ENCODE peak calls at places on chromosome 15, in seven cellular contexts. B is right atrium auricular region; F is kidney; S is AG04450; W is transverse colon; N is esophagus squamous epithelium; D is CD4-positive, alpha-beta T cell. I is an unnamed sample.

GRCh38 chr15:92449476-92449875 is 55.8 kb downstream of the ST8SIA2 start:
- DNase-seq in D (no peak), F (no peak), B (no peak), N (no peak), W (no peak), S (no peak), I (no peak)

GRCh38 chr15:68818088-68818670 is 2.5 kb downstream of the ANP32A start:
- DNase-seq in F (peak), D (peak), W (peak), B (no peak), N (no peak), S (no peak), I (peak)

GRCh38 chr15:34716111-34716510 is 38.7 kb downstream of the GJD2 start:
- DNase-seq in F (no peak), W (no peak), B (peak), N (no peak), D (no peak), S (no peak), I (no peak)

GRCh38 chr15:70200511-70200991 is 102.8 kb upstream of the TLE3 start:
- DNase-seq in W (no peak), S (no peak), F (no peak), N (no peak), D (no peak), B (no peak), I (no peak)

GRCh38 chr15:45637552-45638033 is 2.8 kb downstream of the SQOR start:
- DNase-seq in B (no peak), F (no peak), D (peak), W (peak), N (no peak), S (peak), I (no peak)

GRCh38 chr15:86624261-86625036 is 544.8 kb downstream of the AGBL1 start:
- DNase-seq in D (peak), N (peak), F (peak), B (peak), W (peak), S (no peak), I (no peak)

GRCh38 chr15:57865294-57865693 is 158.8 kb downstream of the POLR2M start:
- DNase-seq in D (no peak), B (no peak), F (no peak), S (no peak), N (no peak), W (no peak), I (no peak)

GRCh38 chr15:29813009-29813408 is 9.3 kb downstream of the TJP1 start:
- DNase-seq in W (no peak), D (no peak), N (no peak), B (no peak), F (no peak), S (no peak), I (no peak)

GRCh38 chr15:65470866-65471265 is 46.6 kb downstream of the DPP8 start:
- DNase-seq in N (no peak), B (no peak), D (no peak), W (no peak), F (no peak), S (no peak), I (no peak)

GRCh38 chr15:41429003-41429890 is 12.4 kb downstream of the RTF1 start:
- DNase-seq in D (no peak), S (no peak), F (no peak), N (no peak), W (peak), B (no peak), I (no peak)

GRCh38 chr15:42084465-42085235 is 9.7 kb downstream of the PLA2G4D start:
- DNase-seq in D (peak), F (peak), B (peak), S (peak), N (no peak), W (peak), I (peak)

GRCh38 chr15:47203993-47204392 is 513.3 kb upstream of the SEMA6D start:
- DNase-seq in D (no peak), B (no peak), S (no peak), N (no peak), W (no peak), F (no peak), I (no peak)

GRCh38 chr15:23073890-23074631 is 34.7 kb upstream of the TUBGCP5 start:
- DNase-seq in D (no peak), F (no peak), W (peak), N (no peak), B (no peak), S (no peak), I (no peak)

DNA sequence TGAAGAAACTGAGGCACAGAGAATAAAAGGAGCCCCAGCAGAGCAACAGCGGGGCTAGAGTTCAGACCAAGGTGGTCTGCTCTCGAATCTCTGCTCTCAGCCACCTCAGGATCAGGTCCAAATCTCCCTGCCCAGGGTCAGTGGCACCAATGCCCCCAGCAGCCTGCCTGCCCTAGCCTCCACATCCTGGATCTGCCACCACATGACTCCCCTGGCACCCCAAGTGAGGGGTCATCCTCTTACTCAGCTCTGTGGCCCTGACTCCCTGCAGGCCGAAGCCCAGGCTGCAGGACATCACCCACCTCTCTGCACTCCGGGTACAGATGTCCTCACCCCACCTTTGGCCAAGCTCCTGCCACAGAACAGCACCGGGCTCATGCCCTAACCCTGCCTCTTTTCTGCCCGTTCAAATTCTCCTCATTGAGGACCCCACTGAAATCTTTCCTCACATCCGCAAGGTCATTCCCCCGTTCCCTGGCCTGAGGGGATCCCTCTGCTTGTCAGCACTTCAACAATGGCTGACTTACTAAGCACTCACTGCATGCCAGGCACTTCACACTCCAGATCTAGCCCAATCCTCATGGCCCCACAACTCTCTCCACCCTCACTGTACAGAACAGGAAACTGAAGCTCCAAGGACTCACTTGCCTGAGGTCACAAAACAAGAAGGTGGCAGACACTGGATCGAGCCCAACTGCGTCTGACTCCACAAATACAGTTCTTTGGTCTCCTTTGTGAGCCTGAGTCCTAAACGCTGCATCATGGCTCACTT is 4.3 kb downstream of the PPIB start:
- DNase-seq in S (no peak), B (no peak), F (no peak), W (no peak), D (no peak), N (no peak), I (no peak)
- H3K27ac ChIP-seq in S (no peak), B (peak), F (no peak), W (no peak), D (no peak), N (no peak), I (no peak)

GRCh38 chr15:43463542-43463941 is 29.4 kb downstream of the TP53BP1 start:
- DNase-seq in N (no peak), D (no peak), W (no peak), F (no peak), S (no peak), B (no peak), I (no peak)

GRCh38 chr15:43469867-43470266 is 23.1 kb downstream of the TP53BP1 start:
- DNase-seq in N (no peak), D (no peak), B (no peak), W (no peak), F (no peak), S (no peak), I (no peak)

GRCh38 chr15:43465105-43465504 is 27.9 kb downstream of the TP53BP1 start:
- DNase-seq in S (peak), B (no peak), N (no peak), D (no peak), W (no peak), F (no peak), I (no peak)

DNA sequence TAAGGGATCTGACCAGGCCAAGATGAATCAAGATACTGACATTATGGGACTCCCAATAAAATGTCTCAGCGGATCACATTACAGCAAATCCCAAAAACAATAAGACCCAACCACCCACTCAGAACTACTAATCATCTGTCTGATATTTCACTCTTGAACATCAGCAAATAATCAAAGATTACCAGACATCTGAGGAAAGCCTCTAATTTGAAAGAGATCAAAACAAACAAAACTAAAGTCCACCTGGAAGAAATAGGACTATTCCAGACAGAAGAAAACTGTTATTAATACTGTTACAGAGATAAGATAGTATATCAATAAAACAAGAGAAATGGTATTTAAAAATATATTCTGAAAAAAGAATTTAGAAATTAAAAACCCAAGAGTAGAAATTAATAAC is 29.0 kb downstream of the TP53BP1 start:
- DNase-seq in S (no peak), B (no peak), D (no peak), N (no peak), F (no peak), W (no peak), I (no peak)
- H3K27ac ChIP-seq in S (no peak), B (no peak), D (no peak), N (no peak), F (no peak), W (no peak), I (no peak)

DNA sequence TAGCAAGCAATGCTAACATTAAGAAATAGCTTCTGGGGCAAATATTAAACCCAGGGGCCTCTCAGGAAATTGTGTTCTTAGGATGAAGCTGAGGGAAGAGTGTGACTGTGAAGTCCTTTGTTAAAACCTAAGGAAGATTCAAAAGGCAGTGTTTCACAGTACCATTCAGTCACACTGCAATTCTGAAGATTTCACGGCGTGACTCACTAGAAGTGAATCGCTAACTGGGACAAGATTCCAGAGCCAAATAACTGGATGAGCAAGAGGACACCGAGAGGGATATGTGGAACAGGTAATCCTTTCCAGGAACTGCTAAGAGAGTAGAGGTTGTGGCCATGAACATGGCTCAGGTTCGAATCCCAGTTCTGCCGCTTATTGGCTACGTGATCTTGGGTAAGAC is 61.8 kb upstream of the SMAD3 start:
- DNase-seq in F (no peak), W (no peak), B (no peak), S (no peak), N (no peak), D (no peak), I (no peak)
- H3K27ac ChIP-seq in F (no peak), W (no peak), B (no peak), S (no peak), N (no peak), D (no peak), I (no peak)

GRCh38 chr15:59350421-59350732 is 22.3 kb downstream of the MYO1E start:
- DNase-seq in D (no peak), B (no peak), F (no peak), N (no peak), W (no peak), S (no peak), I (no peak)
- H3K27ac ChIP-seq in D (no peak), B (peak), F (no peak), N (peak), W (peak), S (peak), I (no peak)

I was measured in substantia nigra.